ENCODE peak calls at places on chromosomes 5 and 9, in five cellular contexts. One of them, this sample, is unnamed.

GRCh38 chr5:38373733-38374132 is 115.4 kb downstream of the EGFLAM start:
- DNase-seq in mesenchymal stem cell: no peak
- DNase-seq in H9: no peak
- DNase-seq in trophoblast cell: no peak
- DNase-seq in H1: no peak
- DNase-seq in this sample: no peak

GRCh38 chr9:133583586-133583985 is 25.6 kb downstream of the FAM163B start:
- DNase-seq in mesenchymal stem cell: no peak
- DNase-seq in H9: no peak
- DNase-seq in trophoblast cell: no peak
- DNase-seq in H1: no peak
- DNase-seq in this sample: no peak

GRCh38 chr9:31140316-31140715 is 1244.1 kb upstream of the ACO1 start:
- DNase-seq in mesenchymal stem cell: peak; percentile 29
- DNase-seq in H9: no peak
- DNase-seq in trophoblast cell: no peak
- DNase-seq in H1: no peak
- DNase-seq in this sample: no peak

GRCh38 chr5:122565331-122565730 is 209.5 kb upstream of the SNX2 start:
- DNase-seq in mesenchymal stem cell: no peak
- DNase-seq in H9: no peak
- DNase-seq in trophoblast cell: no peak
- DNase-seq in H1: no peak
- DNase-seq in this sample: no peak

GRCh38 chr5:82129723-82130285 is 148.3 kb downstream of the RPS23 start:
- DNase-seq in mesenchymal stem cell: no peak
- DNase-seq in H9: no peak
- DNase-seq in trophoblast cell: no peak
- DNase-seq in H1: no peak
- DNase-seq in this sample: no peak

GRCh38 chr5:93585054-93585751 is 2.2 kb downstream of the NR2F1 start:
- DNase-seq in mesenchymal stem cell: peak; percentile 29
- DNase-seq in H9: peak; percentile 65
- DNase-seq in trophoblast cell: peak; percentile 23
- DNase-seq in H1: no peak
- DNase-seq in this sample: peak; percentile 29

GRCh38 chr9:16515207-16515606 is 355.3 kb downstream of the BNC2 start:
- DNase-seq in mesenchymal stem cell: peak; percentile 54
- DNase-seq in H9: peak; percentile 46
- DNase-seq in trophoblast cell: no peak
- DNase-seq in H1: no peak
- DNase-seq in this sample: peak; percentile 35

GRCh38 chr5:6373081-6373846 is 5.1 kb downstream of the MED10 start:
- DNase-seq in mesenchymal stem cell: no peak
- DNase-seq in H9: peak; percentile 20
- DNase-seq in trophoblast cell: no peak
- DNase-seq in H1: no peak
- DNase-seq in this sample: no peak

GRCh38 chr9:98678244-98678842 is 30.4 kb downstream of the GABBR2 start:
- DNase-seq in mesenchymal stem cell: no peak
- DNase-seq in H9: peak; percentile 69
- DNase-seq in trophoblast cell: peak; percentile 21
- DNase-seq in H1: peak; percentile 67
- DNase-seq in this sample: no peak

GRCh38 chr9:136949817-136950655 is 2.0 kb upstream of the LCN12 start:
- DNase-seq in mesenchymal stem cell: peak; percentile 82
- DNase-seq in H9: peak; percentile 97
- DNase-seq in trophoblast cell: peak; percentile 95
- DNase-seq in H1: peak; percentile 99
- DNase-seq in this sample: peak; percentile 91

GRCh38 chr5:171667341-171668096 is 118.1 kb upstream of the SMIM23 start:
- DNase-seq in mesenchymal stem cell: peak; percentile 9
- DNase-seq in H9: peak; percentile 84
- DNase-seq in trophoblast cell: peak; percentile 73
- DNase-seq in H1: peak; percentile 82
- DNase-seq in this sample: peak; percentile 72

GRCh38 chr5:54178991-54179390 is 131.4 kb downstream of the ARL15 start:
- DNase-seq in mesenchymal stem cell: no peak
- DNase-seq in H9: no peak
- DNase-seq in trophoblast cell: no peak
- DNase-seq in H1: no peak
- DNase-seq in this sample: no peak

GRCh38 chr5:160979356-160979755 is 127.3 kb upstream of the ATP10B start:
- DNase-seq in mesenchymal stem cell: no peak
- DNase-seq in H9: no peak
- DNase-seq in trophoblast cell: no peak
- DNase-seq in H1: no peak
- DNase-seq in this sample: no peak

GRCh38 chr5:89948977-89949376 is 460.6 kb downstream of the CETN3 start:
- DNase-seq in mesenchymal stem cell: no peak
- DNase-seq in H9: no peak
- DNase-seq in trophoblast cell: no peak
- DNase-seq in H1: no peak
- DNase-seq in this sample: no peak

GRCh38 chr9:10094563-10094962 is 518.2 kb downstream of the PTPRD start:
- DNase-seq in mesenchymal stem cell: no peak
- DNase-seq in H9: no peak
- DNase-seq in trophoblast cell: no peak
- DNase-seq in H1: no peak
- DNase-seq in this sample: no peak

DNA sequence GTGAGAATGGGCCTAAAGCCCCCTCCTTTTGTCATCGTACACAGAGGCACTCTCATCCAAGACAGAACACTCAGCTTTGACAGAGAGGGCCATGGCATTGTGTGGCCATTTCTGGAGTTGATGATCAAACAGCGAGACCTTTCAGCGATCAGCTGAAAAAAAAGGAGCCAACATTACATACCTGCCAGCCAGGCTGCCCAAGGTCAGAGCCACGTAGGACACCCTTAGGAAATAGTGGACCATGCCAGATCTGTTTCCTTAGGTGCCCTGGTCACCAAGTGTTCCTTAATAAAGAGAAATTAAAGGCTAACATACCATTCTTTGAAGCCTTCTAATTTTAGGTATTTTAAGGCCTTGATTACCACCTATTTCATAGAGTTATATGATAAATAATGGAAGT is 105.5 kb upstream of the PRLR start:
- DNase-seq in mesenchymal stem cell: no peak
- DNase-seq in H9: no peak
- DNase-seq in trophoblast cell: no peak
- DNase-seq in H1: no peak
- DNase-seq in this sample: no peak
- H3K79me1 ChIP-seq in mesenchymal stem cell: no peaks in the 10 kb centered on the region
- H3K79me1 ChIP-seq in H9: no peaks in the 10 kb centered on the region
- H3K79me1 ChIP-seq in trophoblast cell: peaks cover 6% of the 10 kb centered on the region
- H3K79me1 ChIP-seq in H1: no peaks in the 10 kb centered on the region
- H3K79me1 ChIP-seq in this sample: no peaks in the 10 kb centered on the region

GRCh38 chr9:120261419-120261818 is 318.5 kb downstream of the CDK5RAP2 start:
- DNase-seq in mesenchymal stem cell: no peak
- DNase-seq in H9: no peak
- DNase-seq in trophoblast cell: no peak
- DNase-seq in H1: no peak
- DNase-seq in this sample: no peak
- H2BK12ac ChIP-seq in mesenchymal stem cell: no peak overlapping the region
- H2BK12ac ChIP-seq in H9: no peak overlapping the region
- H2BK12ac ChIP-seq in trophoblast cell: no peak overlapping the region
- H2BK12ac ChIP-seq in H1: no peak overlapping the region
- H2BK12ac ChIP-seq in this sample: no peak overlapping the region

GRCh38 chr9:37364136-37364535 is 58.4 kb upstream of the GRHPR start:
- DNase-seq in mesenchymal stem cell: no peak
- DNase-seq in H9: no peak
- DNase-seq in trophoblast cell: no peak
- DNase-seq in H1: no peak
- DNase-seq in this sample: no peak
- H3K27ac ChIP-seq in mesenchymal stem cell: no peak overlapping the region
- H3K27ac ChIP-seq in H9: no peak overlapping the region
- H3K27ac ChIP-seq in trophoblast cell: no peak overlapping the region
- H3K27ac ChIP-seq in H1: no peak overlapping the region
- H3K27ac ChIP-seq in this sample: no peak overlapping the region

GRCh38 chr9:40926404-40927259 is 201.8 kb downstream of the FOXD4L6 start:
- DNase-seq in mesenchymal stem cell: no peak
- DNase-seq in H9: no peak
- DNase-seq in trophoblast cell: no peak
- DNase-seq in H1: peak; percentile 2
- DNase-seq in this sample: no peak
- H3K79me1 ChIP-seq in mesenchymal stem cell: no peaks in the 10 kb centered on the region
- H3K79me1 ChIP-seq in H9: no peaks in the 10 kb centered on the region
- H3K79me1 ChIP-seq in trophoblast cell: no peaks in the 10 kb centered on the region
- H3K79me1 ChIP-seq in H1: no peaks in the 10 kb centered on the region
- H3K79me1 ChIP-seq in this sample: no peaks in the 10 kb centered on the region